ENCODE peak calls at places on chromosomes 12 and 14, in ten cellular contexts. O is epithelial cell of esophagus, S is upper lobe of right lung, E is fibroblast of pulmonary artery, K is pancreas, F is ovary, L is A549, I is IMR-90, D is cardiac fibroblast, G is uterus. Y is an unnamed sample.

GRCh38 chr12:119326341-119326740 is 8.2 kb upstream of the CCDC60 start:
- DNase-seq in G (no peak), O (no peak), E (no peak), D (no peak), K (no peak), S (no peak), F (no peak), I (no peak), L (no peak), Y (no peak)

GRCh38 chr12:39986674-39987073 is 119.2 kb downstream of the SLC2A13 start:
- DNase-seq in S (no peak), I (no peak), G (no peak), E (no peak), K (no peak), F (no peak), O (peak), D (no peak), L (no peak), Y (no peak)

GRCh38 chr14:71183856-71184255 is 276.6 kb downstream of the PCNX1 start:
- DNase-seq in I (no peak), S (no peak), O (no peak), D (no peak), K (no peak), E (no peak), F (no peak), G (no peak), L (no peak), Y (no peak)

GRCh38 chr14:68479247-68479646 is 313.6 kb downstream of the ZFP36L1 start:
- DNase-seq in D (peak), S (no peak), E (peak), L (no peak), K (no peak), F (no peak), O (no peak), G (peak), I (peak), Y (no peak)

GRCh38 chr12:90922068-90922743 is 32.8 kb downstream of the CCER1 start:
- DNase-seq in S (no peak), O (peak), K (no peak), F (no peak), L (no peak), E (peak), D (peak), I (peak), G (no peak), Y (no peak)

GRCh38 chr12:122023339-122024131 is 1.9 kb downstream of the BCL7A start:
- DNase-seq in F (peak), S (peak), D (peak), E (peak), L (peak), G (peak), O (peak), K (peak), I (peak), Y (peak)

GRCh38 chr14:88611878-88612277 is 49.0 kb downstream of the ZC3H14 start:
- DNase-seq in E (no peak), O (no peak), L (no peak), I (peak), F (no peak), G (no peak), D (no peak), K (no peak), S (no peak), Y (no peak)

GRCh38 chr12:122363782-122364181 is 58.7 kb downstream of the CLIP1 start:
- DNase-seq in D (no peak), K (no peak), E (no peak), L (no peak), S (no peak), G (no peak), F (no peak), O (no peak), I (no peak), Y (no peak)

GRCh38 chr14:81432171-81432570 is 32.0 kb upstream of the STON2 start:
- DNase-seq in K (no peak), D (no peak), O (peak), F (no peak), L (no peak), I (no peak), E (no peak), S (no peak), G (no peak), Y (no peak)

GRCh38 chr14:21476526-21476924 is 234 bp downstream of the RAB2B start:
- DNase-seq in D (peak), K (peak), L (peak), E (no peak), O (peak), G (no peak), S (peak), F (peak), I (no peak), Y (peak)

GRCh38 chr14:88049271-88049670 is 44.3 kb downstream of the GPR65 start:
- DNase-seq in I (no peak), S (no peak), G (no peak), K (no peak), F (no peak), E (no peak), O (no peak), L (no peak), D (no peak), Y (no peak)

GRCh38 chr14:53411110-53411509 is 258.0 kb upstream of the DDHD1 start:
- DNase-seq in G (no peak), S (no peak), F (no peak), E (peak), O (peak), I (peak), D (peak), L (no peak), K (no peak), Y (no peak)

GRCh38 chr12:105993766-105994165 is 145.0 kb downstream of the NUAK1 start:
- DNase-seq in L (no peak), E (no peak), S (no peak), I (peak), D (no peak), K (no peak), G (no peak), F (no peak), O (no peak), Y (no peak)

GRCh38 chr14:87656315-87656714 is 336.7 kb downstream of the GALC start:
- DNase-seq in E (no peak), S (no peak), K (no peak), I (no peak), L (no peak), O (no peak), D (no peak), F (no peak), G (no peak), Y (no peak)

GRCh38 chr12:92136883-92137582 is 8.6 kb downstream of the BTG1 start:
- DNase-seq in G (no peak), D (peak), I (peak), K (no peak), O (peak), E (peak), F (no peak), L (peak), S (no peak), Y (no peak)

GRCh38 chr14:65290830-65291229 is 121.7 kb upstream of the FUT8 start:
- DNase-seq in K (no peak), F (no peak), E (peak), O (peak), S (no peak), I (peak), G (no peak), L (no peak), D (peak), Y (no peak)

GRCh38 chr12:95259368-95259767 is 41.8 kb downstream of the VEZT start:
- DNase-seq in G (no peak), I (no peak), F (no peak), E (no peak), O (no peak), D (no peak), K (no peak), S (no peak), L (no peak), Y (peak)

GRCh38 chr14:56798447-56799326 is 11.6 kb downstream of the OTX2 start:
- DNase-seq in L (no peak), E (no peak), D (no peak), O (no peak), G (no peak), K (no peak), F (no peak), I (no peak), S (no peak), Y (no peak)

GRCh38 chr12:64318605-64319004 is 72.0 kb downstream of the C12orf56 start:
- DNase-seq in F (no peak), S (no peak), L (no peak), E (peak), D (peak), I (peak), K (no peak), O (peak), G (no peak), Y (peak)

GRCh38 chr12:47216150-47216677 is 136.5 kb upstream of the AMIGO2 start:
- DNase-seq in D (no peak), E (no peak), O (no peak), S (no peak), G (no peak), L (no peak), F (no peak), K (no peak), I (no peak), Y (no peak)

GRCh38 chr14:60856113-60856512 is 121.6 kb downstream of the MNAT1 start:
- DNase-seq in S (no peak), K (no peak), D (no peak), F (no peak), O (no peak), L (no peak), E (no peak), G (no peak), I (no peak), Y (no peak)

GRCh38 chr14:101402936-101403660 is 158.2 kb upstream of the DIO3 start:
- DNase-seq in D (peak), E (peak), K (no peak), F (no peak), G (no peak), I (no peak), L (no peak), O (no peak), S (no peak), Y (no peak)

GRCh38 chr12:14995583-14996425 is 23.0 kb downstream of the PDE6H start:
- DNase-seq in O (peak), E (peak), S (no peak), I (peak), K (no peak), G (no peak), D (peak), L (peak), F (no peak), Y (peak)

GRCh38 chr14:20608383-20609095 is 17.4 kb upstream of the RNASE12 start:
- DNase-seq in G (no peak), S (no peak), O (no peak), K (no peak), F (no peak), E (no peak), D (no peak), I (no peak), L (no peak), Y (no peak)

GRCh38 chr12:67827820-67828383 is 161.3 kb upstream of the IFNG-AS1 start:
- DNase-seq in L (peak), E (peak), G (peak), F (peak), O (peak), I (peak), S (no peak), K (no peak), D (peak), Y (no peak)

GRCh38 chr12:501722-502447 is 42.1 kb downstream of the B4GALNT3 start:
- DNase-seq in K (no peak), L (no peak), S (no peak), E (no peak), G (no peak), O (no peak), F (no peak), I (no peak), D (no peak), Y (no peak)

GRCh38 chr14:94474581-94475031 is 1.4 kb downstream of the SERPINA9 start:
- DNase-seq in L (no peak), S (no peak), I (peak), K (no peak), G (no peak), O (peak), E (no peak), D (no peak), F (no peak), Y (no peak)

GRCh38 chr14:72605096-72605920 is 288.6 kb downstream of the DPF3 start:
- DNase-seq in F (no peak), D (no peak), S (no peak), O (no peak), E (no peak), G (no peak), K (no peak), L (no peak), I (no peak), Y (no peak)

GRCh38 chr14:97413991-97414717 is 617.0 kb downstream of the VRK1 start:
- DNase-seq in K (no peak), E (no peak), I (no peak), S (no peak), O (no peak), D (no peak), G (no peak), L (no peak), F (no peak), Y (no peak)

GRCh38 chr14:94936901-94937321 is 167.0 kb upstream of the GSC start:
- DNase-seq in L (no peak), S (no peak), E (no peak), O (no peak), K (peak), D (peak), G (peak), F (peak), I (no peak), Y (no peak)

GRCh38 chr12:110279976-110280783 is 867 bp upstream of the ATP2A2 start:
- DNase-seq in I (peak), O (peak), F (peak), E (peak), G (no peak), D (peak), S (no peak), L (peak), K (no peak), Y (no peak)

GRCh38 chr14:79293482-79293881 is 917.8 kb downstream of the DIO2 start:
- DNase-seq in G (peak), L (no peak), S (no peak), D (no peak), I (peak), O (no peak), E (no peak), F (no peak), K (no peak), Y (no peak)

GRCh38 chr14:32330356-32331226 is 1.5 kb downstream of the AKAP6 start:
- DNase-seq in D (no peak), O (no peak), G (no peak), L (no peak), F (no peak), K (no peak), S (no peak), I (no peak), E (no peak), Y (no peak)

GRCh38 chr12:69497308-69498026 is 27.3 kb downstream of the FRS2 start:
- DNase-seq in I (peak), F (no peak), G (no peak), D (peak), K (no peak), S (no peak), O (no peak), L (no peak), E (no peak), Y (no peak)

GRCh38 chr12:124150176-124150575 is 144.7 kb upstream of the RFLNA start:
- DNase-seq in O (no peak), D (no peak), G (no peak), K (no peak), L (no peak), S (no peak), E (no peak), I (no peak), F (no peak), Y (no peak)

DNA sequence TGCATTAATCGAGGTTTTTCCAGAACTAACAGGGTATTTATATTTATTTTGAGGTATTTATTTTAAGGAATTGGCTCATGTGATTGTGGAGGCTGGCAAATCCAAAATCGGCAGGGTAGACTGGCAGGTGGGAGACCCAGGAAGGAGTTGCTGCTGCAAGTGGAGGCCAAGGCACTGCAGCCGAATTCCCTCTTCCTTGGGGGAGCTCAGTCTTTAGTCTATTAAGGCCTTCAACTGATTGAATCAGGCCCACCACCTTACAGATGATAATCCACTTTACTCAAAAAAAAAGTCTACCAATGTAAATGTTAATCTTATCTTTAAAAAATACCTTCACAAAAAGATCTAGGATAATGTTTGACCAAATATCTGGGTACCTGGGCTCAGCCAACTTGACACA is 1.2 kb upstream of the OAS2 start:
- DNase-seq in D (no peak), L (no peak), G (no peak), K (no peak), I (no peak), F (no peak), S (no peak), E (no peak), O (no peak), Y (no peak)
- H3K4me3 ChIP-seq in D (no peak), L (no peak), G (no peak), K (no peak), I (no peak), F (no peak), S (no peak), E (no peak), O (no peak), Y (no peak)

GRCh38 chr12:1630081-1630826 is 1.2 kb downstream of the WNT5B start:
- DNase-seq in O (peak), I (no peak), E (no peak), D (peak), S (peak), G (no peak), F (peak), K (peak), L (peak), Y (no peak)
- TF ChIP-seq CTCF in O (peak), I (no peak), E (no peak), D (no peak), S (peak), G (peak), F (no peak), K (no peak), L (peak), Y (peak)

DNA sequence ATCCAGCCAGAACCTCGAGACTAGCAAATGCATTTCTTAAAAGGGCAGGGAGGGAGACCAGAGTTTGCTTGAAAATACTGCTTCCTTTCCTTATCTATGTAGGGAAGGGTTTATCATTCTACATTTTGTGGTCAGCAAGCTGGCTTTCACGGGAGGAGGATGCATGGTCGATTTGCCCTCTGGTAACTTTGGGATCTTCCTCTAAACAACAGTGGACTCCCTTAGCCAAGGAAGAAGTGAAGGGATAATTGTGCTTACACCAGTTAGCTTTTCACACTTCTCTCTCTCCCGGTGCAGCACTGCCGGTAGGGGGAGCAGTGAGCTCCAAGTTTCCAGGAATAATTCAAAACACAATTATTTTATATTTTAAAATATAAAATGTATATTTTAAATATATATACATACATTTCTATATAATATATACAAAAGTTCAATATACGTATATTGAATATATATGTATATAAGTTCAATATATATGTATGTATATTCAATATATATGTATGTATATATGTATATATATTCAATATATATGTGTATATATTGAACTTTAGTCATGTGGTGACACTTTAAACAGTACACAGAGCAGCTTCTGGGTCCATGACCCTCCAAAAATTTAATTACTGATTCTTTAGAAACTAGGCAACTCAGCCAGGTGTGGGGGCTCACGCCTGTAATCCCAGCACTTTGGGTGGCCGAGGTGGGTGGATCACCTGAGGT is 4.5 kb upstream of the ACACB start:
- DNase-seq in F (peak), L (peak), K (no peak), D (peak), G (peak), I (peak), O (peak), E (peak), S (peak), Y (no peak)
- H3K4me3 ChIP-seq in F (peak), L (peak), K (peak), D (peak), G (peak), I (peak), O (peak), E (peak), S (peak), Y (no peak)

DNA sequence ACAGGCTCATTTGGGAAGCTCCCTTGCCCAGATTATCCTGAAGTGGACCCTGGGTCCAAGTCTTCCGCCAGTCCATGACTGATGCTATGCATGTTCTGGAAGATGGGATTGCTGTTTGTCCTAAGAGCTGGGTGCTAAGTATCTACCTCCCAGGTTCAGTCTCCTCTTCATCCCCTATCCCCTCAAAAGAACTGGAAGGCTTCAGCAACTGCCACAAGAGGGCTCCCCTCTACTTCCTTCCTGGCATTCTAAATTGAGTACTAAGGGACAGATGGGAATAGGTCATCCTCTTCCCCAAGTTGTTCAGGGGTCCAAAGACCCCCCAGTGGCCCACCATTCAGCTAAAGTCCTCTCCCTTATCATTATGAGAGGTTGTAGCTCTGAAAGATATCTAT is 9.0 kb upstream of the FKBP11 start:
- DNase-seq in S (no peak), K (no peak), L (no peak), I (no peak), E (no peak), D (peak), F (no peak), O (no peak), G (no peak), Y (no peak)
- TF ChIP-seq CTCF in S (peak), K (no peak), L (peak), I (peak), E (peak), D (no peak), F (no peak), O (peak), G (no peak), Y (peak)